ENCODE peak calls at places on chromosome 10, in seven cellular contexts. H, J, E, Z, W, A and V are unnamed samples.
A peak's percentile ranks its signal among the peaks of the same experiment; 100 is the strongest.

GRCh38 chr10:10589540-10589939 is 428.1 kb upstream of the CELF2 start:
- DNase-seq in H (no peak), W (peak; percentile 99), E (no peak), A (no peak), Z (no peak), J (no peak), V (no peak)

GRCh38 chr10:116815641-116816415 is 33.5 kb upstream of the ENO4 start:
- DNase-seq in J (no peak), E (peak; percentile 23), W (no peak), A (no peak), H (no peak), Z (no peak), V (no peak)

GRCh38 chr10:121804460-121804859 is 123.4 kb downstream of the ATE1 start:
- DNase-seq in H (no peak), A (no peak), J (no peak), Z (no peak), W (peak; percentile 65), E (no peak), V (no peak)

GRCh38 chr10:99621454-99622246 is 1.4 kb upstream of the SLC25A28 start:
- DNase-seq in E (no peak), Z (no peak), W (no peak), A (no peak), J (no peak), H (no peak), V (no peak)

GRCh38 chr10:32713560-32713959 is 244.5 kb downstream of the ITGB1 start:
- DNase-seq in W (no peak), A (no peak), E (no peak), H (no peak), Z (no peak), J (no peak), V (no peak)

GRCh38 chr10:103713676-103714075 is 141.7 kb downstream of the SH3PXD2A start:
- DNase-seq in E (no peak), H (no peak), J (no peak), A (no peak), Z (no peak), W (no peak), V (no peak)

GRCh38 chr10:1669433-1669832 is 67.9 kb downstream of the ADARB2 start:
- DNase-seq in J (no peak), W (no peak), A (no peak), E (no peak), H (no peak), Z (no peak), V (no peak)

GRCh38 chr10:78211476-78212110 is 177.9 kb downstream of the RPS24 start:
- DNase-seq in W (peak; percentile 64), E (peak; percentile 81), H (no peak), A (no peak), J (peak; percentile 18), Z (peak; percentile 64), V (peak; percentile 58)

GRCh38 chr10:129365767-129366400 is 101.2 kb upstream of the MGMT start:
- DNase-seq in H (no peak), A (peak; percentile 60), E (no peak), Z (no peak), J (no peak), W (no peak), V (peak; percentile 13)

GRCh38 chr10:103276941-103277712 is at the start of gene INA:
- DNase-seq in Z (peak; percentile 73), H (no peak), E (no peak), A (peak; percentile 92), J (peak; percentile 83), W (peak; percentile 45), V (peak; percentile 92)

GRCh38 chr10:110556296-110556695 is 11.2 kb upstream of the SMC3 start:
- DNase-seq in W (no peak), J (no peak), A (no peak), E (no peak), Z (no peak), H (no peak), V (no peak)